ENCODE peak calls at places on chromosomes 1 and 21, in ten cellular contexts. T, S, E, Z, V, C, R, A, G and Q are unnamed samples.

GRCh38 chr1:23084880-23085279 is 65.6 kb downstream of the KDM1A start:
- DNase-seq in T (no peak), S (no peak), E (no peak), Z (no peak), V (no peak), C (no peak), R (no peak), A (no peak), G (no peak), Q (no peak)

GRCh38 chr1:84936116-84936810 is 43.3 kb upstream of the LPAR3 start:
- DNase-seq in T (no peak), S (peak), E (no peak), Z (no peak), V (peak), C (no peak), R (no peak), A (peak), G (peak), Q (no peak)

GRCh38 chr1:173660306-173660705 is 9.3 kb downstream of the ANKRD45 start:
- DNase-seq in T (no peak), S (no peak), E (no peak), Z (no peak), V (no peak), C (no peak), R (no peak), A (no peak), G (no peak), Q (no peak)

GRCh38 chr1:111833334-111833733 is 77.6 kb downstream of the DDX20 start:
- DNase-seq in T (no peak), S (no peak), E (no peak), Z (no peak), V (no peak), C (no peak), R (no peak), A (peak), G (no peak), Q (no peak)

GRCh38 chr1:48203287-48203900 is 19.1 kb upstream of the SLC5A9 start:
- DNase-seq in T (no peak), S (no peak), E (peak), Z (no peak), V (peak), C (no peak), R (no peak), A (peak), G (no peak), Q (no peak)

GRCh38 chr1:64396817-64397216 is 73.1 kb upstream of the CACHD1 start:
- DNase-seq in T (no peak), S (no peak), E (no peak), Z (no peak), V (no peak), C (no peak), R (no peak), A (no peak), G (no peak), Q (no peak)

GRCh38 chr1:179591592-179592580 is at the start of gene TDRD5:
- DNase-seq in T (no peak), S (peak), E (no peak), Z (no peak), V (peak), C (no peak), R (no peak), A (no peak), G (no peak), Q (no peak)

GRCh38 chr21:35147439-35147838 is 98.3 kb upstream of the RUNX1 start:
- DNase-seq in T (no peak), S (no peak), E (no peak), Z (no peak), V (no peak), C (no peak), R (no peak), A (no peak), G (no peak), Q (no peak)

GRCh38 chr1:184770176-184770575 is 15.5 kb upstream of the EDEM3 start:
- DNase-seq in T (no peak), S (no peak), E (no peak), Z (no peak), V (no peak), C (no peak), R (no peak), A (no peak), G (no peak), Q (no peak)

GRCh38 chr1:116820362-116820761 is 66.1 kb downstream of the CD2 start:
- DNase-seq in T (peak), S (peak), E (no peak), Z (no peak), V (no peak), C (no peak), R (no peak), A (no peak), G (peak), Q (no peak)

GRCh38 chr1:27071049-27071416 is 58.4 kb upstream of the TENT5B start:
- DNase-seq in T (no peak), S (peak), E (no peak), Z (no peak), V (no peak), C (no peak), R (no peak), A (no peak), G (no peak), Q (no peak)

GRCh38 chr1:218351617-218352438 is 6.7 kb downstream of the TGFB2 start:
- DNase-seq in T (no peak), S (no peak), E (no peak), Z (peak), V (no peak), C (no peak), R (no peak), A (peak), G (no peak), Q (no peak)

GRCh38 chr1:212529211-212529731 is 79.3 kb upstream of the ATF3 start:
- DNase-seq in T (no peak), S (no peak), E (no peak), Z (no peak), V (no peak), C (no peak), R (no peak), A (peak), G (peak), Q (no peak)

GRCh38 chr1:166511754-166512153 is 327.5 kb upstream of the POGK start:
- DNase-seq in T (no peak), S (no peak), E (no peak), Z (no peak), V (no peak), C (no peak), R (no peak), A (no peak), G (no peak), Q (no peak)

GRCh38 chr1:234770031-234770795 is 160.2 kb upstream of the IRF2BP2 start:
- DNase-seq in T (no peak), S (no peak), E (no peak), Z (no peak), V (no peak), C (no peak), R (no peak), A (no peak), G (no peak), Q (no peak)

GRCh38 chr1:178461104-178461503 is 35.7 kb downstream of the CLEC20A start:
- DNase-seq in T (no peak), S (no peak), E (no peak), Z (no peak), V (no peak), C (no peak), R (no peak), A (no peak), G (no peak), Q (no peak)

GRCh38 chr1:3924186-3924815 is 24.2 kb upstream of the C1orf174 start:
- DNase-seq in T (no peak), S (no peak), E (no peak), Z (no peak), V (no peak), C (no peak), R (peak), A (no peak), G (no peak), Q (no peak)

GRCh38 chr1:201928266-201928665 is 18.1 kb downstream of the LMOD1 start:
- DNase-seq in T (no peak), S (no peak), E (no peak), Z (no peak), V (no peak), C (no peak), R (no peak), A (no peak), G (no peak), Q (no peak)

GRCh38 chr1:109466100-109466439 is 276 bp upstream of the SYPL2 start:
- DNase-seq in T (no peak), S (no peak), E (no peak), Z (no peak), V (no peak), C (no peak), R (no peak), A (no peak), G (no peak), Q (no peak)